ENCODE peak calls at places on chromosomes 4 and X, in seven cellular contexts. S is GM10248; Z is LHCN-M2; T is CD8-positive, alpha-beta memory T cell; V is fibroblast of mammary gland; Q is activated CD8-positive, alpha-beta memory T cell treated with anti-CD3 and anti-CD28 coated beads, Interleukin-2, amount 50 U/mL, for 48 hours; W is OCI-LY7. C is an unnamed sample.

GRCh38 chr4:89273741-89274141 is 33.9 kb downstream of the GPRIN3 start:
- DNase-seq in T (no peak), S (no peak), W (no peak), V (no peak), Z (no peak), Q (no peak), C (no peak)

GRCh38 chr4:8282742-8283141 is 13.2 kb downstream of the HTRA3 start:
- DNase-seq in Z (no peak), T (no peak), S (no peak), Q (no peak), W (no peak), V (no peak), C (no peak)

GRCh38 chrX:153727108-153727931 is 2.7 kb downstream of the ABCD1 start:
- DNase-seq in W (peak; percentile 41), Q (no peak), Z (peak; percentile 48), T (no peak), V (no peak), S (no peak), C (no peak)

GRCh38 chr4:53026233-53026632 is 164.1 kb downstream of the RASL11B start:
- DNase-seq in Z (no peak), W (no peak), Q (no peak), T (no peak), S (no peak), V (no peak), C (no peak)

GRCh38 chr4:88823058-88823919 is 125.7 kb upstream of the NAP1L5 start:
- DNase-seq in W (no peak), T (peak; percentile 86), Q (peak; percentile 60), Z (peak; percentile 93), V (peak; percentile 97), S (peak; percentile 62), C (peak; percentile 92)

GRCh38 chrX:112521658-112522057 is 158.1 kb downstream of the LHFPL1 start:
- DNase-seq in W (no peak), Z (no peak), T (no peak), S (no peak), Q (no peak), V (no peak), C (no peak)

GRCh38 chr4:60682901-60683300 is 517.2 kb upstream of the ADGRL3 start:
- DNase-seq in Q (no peak), T (no peak), S (no peak), W (no peak), V (peak; percentile 41), Z (no peak), C (no peak)

GRCh38 chrX:15405846-15406245 is 21.6 kb upstream of the VEGFD start:
- DNase-seq in S (no peak), W (no peak), V (no peak), Z (no peak), T (no peak), Q (no peak), C (no peak)

GRCh38 chr4:30802622-30803323 is 82.6 kb downstream of the PCDH7 start:
- DNase-seq in S (no peak), W (no peak), T (no peak), Q (no peak), V (peak; percentile 88), Z (peak; percentile 97), C (no peak)

GRCh38 chr4:6727081-6727942 is 11.3 kb downstream of the BLOC1S4 start:
- DNase-seq in Q (peak; percentile 40), Z (no peak), V (peak; percentile 21), W (no peak), S (no peak), T (no peak), C (peak; percentile 86)

GRCh38 chr4:149891381-149891780 is 75.7 kb upstream of the IQCM start:
- DNase-seq in Q (no peak), T (no peak), Z (no peak), W (no peak), V (no peak), S (no peak), C (no peak)

GRCh38 chrX:115525486-115525885 is 35.5 kb upstream of the PLS3 start:
- DNase-seq in Q (no peak), V (no peak), T (no peak), Z (no peak), S (no peak), W (no peak), C (no peak)

GRCh38 chr4:31261632-31262031 is 541.5 kb downstream of the PCDH7 start:
- DNase-seq in W (no peak), Q (no peak), V (no peak), S (no peak), Z (no peak), T (no peak), C (no peak)

GRCh38 chrX:48714573-48714972 is 18.0 kb downstream of the SUV39H1 start:
- DNase-seq in V (peak; percentile 54), T (no peak), S (no peak), Q (no peak), Z (peak; percentile 50), W (no peak), C (no peak)

GRCh38 chr4:28014469-28014868 is 1153.8 kb downstream of the STIM2 start:
- DNase-seq in S (no peak), Z (no peak), V (no peak), W (no peak), Q (no peak), T (no peak), C (no peak)

GRCh38 chr4:61149278-61149677 is 50.8 kb upstream of the ADGRL3 start:
- DNase-seq in V (no peak), S (no peak), T (no peak), Z (no peak), Q (no peak), W (no peak), C (no peak)

GRCh38 chr4:94534401-94535312 is 82.9 kb downstream of the PDLIM5 start:
- DNase-seq in S (peak; percentile 28), T (no peak), V (no peak), Q (no peak), W (no peak), Z (no peak), C (no peak)

GRCh38 chrX:23699636-23700194 is 32.4 kb downstream of the PRDX4 start:
- DNase-seq in V (peak; percentile 68), S (peak; percentile 24), Q (peak; percentile 53), W (no peak), Z (no peak), T (no peak), C (no peak)

GRCh38 chr4:4320951-4321714 is 31.1 kb downstream of the ZBTB49 start:
- DNase-seq in T (no peak), W (no peak), V (peak; percentile 19), Q (no peak), S (no peak), Z (no peak), C (no peak)

GRCh38 chrX:21839334-21840198 is at the start of gene MBTPS2:
- DNase-seq in Q (peak; percentile 86), T (peak; percentile 85), S (peak; percentile 52), V (peak; percentile 89), W (peak; percentile 87), Z (peak; percentile 84), C (peak; percentile 92)

GRCh38 chr4:108830509-108831244 is 67.8 kb upstream of the ETNPPL start:
- DNase-seq in T (no peak), S (no peak), W (no peak), Q (no peak), V (no peak), Z (peak; percentile 96), C (no peak)

GRCh38 chr4:169968999-169969398 is 57.2 kb downstream of the MFAP3L start:
- DNase-seq in Q (no peak), T (no peak), S (no peak), V (peak; percentile 57), W (no peak), Z (peak; percentile 50), C (no peak)

GRCh38 chrX:115392031-115392430 is 102.5 kb downstream of the LUZP4 start:
- DNase-seq in V (no peak), Z (no peak), W (no peak), Q (no peak), S (no peak), T (no peak), C (no peak)

C was measured in osteocyte.